ENCODE peak calls at places on chromosomes 11 and 22, in eight cellular contexts. One of them, this sample, is unnamed.

GRCh38 chr22:40407831-40408717 is 37.7 kb downstream of the SGSM3 start:
- DNase-seq in cardiac muscle cell: no peak
- DNase-seq in non-pigmented ciliary epithelial cell: no peak
- DNase-seq in NCI-H2081 treated with DMSO at 0.1 percent for 48 hours: no peak
- DNase-seq in IMR-90: no peak
- DNase-seq in stimulated activated CD4-positive, alpha-beta T cell treated with anti-CD3 and anti-CD28 coated beads, TNF-alpha, amount 100 ng/mL, for 1 hour: no peak
- DNase-seq in T47D: no peak
- DNase-seq in NCI-H1694: no peak
- DNase-seq in this sample: no peak

GRCh38 chr22:39251762-39252460 is 7.1 kb upstream of the PDGFB start:
- DNase-seq in NCI-H1694: no peak
- DNase-seq in T47D: peak; percentile 66
- DNase-seq in IMR-90: no peak
- DNase-seq in cardiac muscle cell: no peak
- DNase-seq in stimulated activated CD4-positive, alpha-beta T cell treated with anti-CD3 and anti-CD28 coated beads, TNF-alpha, amount 100 ng/mL, for 1 hour: no peak
- DNase-seq in NCI-H2081 treated with DMSO at 0.1 percent for 48 hours: no peak
- DNase-seq in non-pigmented ciliary epithelial cell: no peak
- DNase-seq in this sample: no peak

GRCh38 chr11:29486301-29486700 is 530.5 kb downstream of the KCNA4 start:
- DNase-seq in NCI-H1694: no peak
- DNase-seq in IMR-90: no peak
- DNase-seq in stimulated activated CD4-positive, alpha-beta T cell treated with anti-CD3 and anti-CD28 coated beads, TNF-alpha, amount 100 ng/mL, for 1 hour: no peak
- DNase-seq in NCI-H2081 treated with DMSO at 0.1 percent for 48 hours: no peak
- DNase-seq in non-pigmented ciliary epithelial cell: no peak
- DNase-seq in T47D: no peak
- DNase-seq in cardiac muscle cell: no peak
- DNase-seq in this sample: no peak

GRCh38 chr11:104130161-104130560 is 33.8 kb downstream of the PDGFD start:
- DNase-seq in IMR-90: no peak
- DNase-seq in stimulated activated CD4-positive, alpha-beta T cell treated with anti-CD3 and anti-CD28 coated beads, TNF-alpha, amount 100 ng/mL, for 1 hour: no peak
- DNase-seq in T47D: peak; percentile 16
- DNase-seq in non-pigmented ciliary epithelial cell: no peak
- DNase-seq in NCI-H1694: no peak
- DNase-seq in cardiac muscle cell: no peak
- DNase-seq in NCI-H2081 treated with DMSO at 0.1 percent for 48 hours: no peak
- DNase-seq in this sample: no peak

GRCh38 chr22:36467946-36468345 is 13.5 kb downstream of the TXN2 start:
- DNase-seq in non-pigmented ciliary epithelial cell: peak; percentile 95
- DNase-seq in NCI-H1694: no peak
- DNase-seq in IMR-90: peak; percentile 97
- DNase-seq in stimulated activated CD4-positive, alpha-beta T cell treated with anti-CD3 and anti-CD28 coated beads, TNF-alpha, amount 100 ng/mL, for 1 hour: no peak
- DNase-seq in cardiac muscle cell: no peak
- DNase-seq in NCI-H2081 treated with DMSO at 0.1 percent for 48 hours: no peak
- DNase-seq in T47D: peak; percentile 46
- DNase-seq in this sample: no peak

GRCh38 chr11:55367674-55368073 is at the start of gene OR4A15:
- DNase-seq in cardiac muscle cell: no peak
- DNase-seq in T47D: no peak
- DNase-seq in non-pigmented ciliary epithelial cell: no peak
- DNase-seq in NCI-H2081 treated with DMSO at 0.1 percent for 48 hours: no peak
- DNase-seq in IMR-90: no peak
- DNase-seq in NCI-H1694: no peak
- DNase-seq in stimulated activated CD4-positive, alpha-beta T cell treated with anti-CD3 and anti-CD28 coated beads, TNF-alpha, amount 100 ng/mL, for 1 hour: no peak
- DNase-seq in this sample: no peak

GRCh38 chr11:43511959-43512358 is 153.2 kb downstream of the TTC17 start:
- DNase-seq in stimulated activated CD4-positive, alpha-beta T cell treated with anti-CD3 and anti-CD28 coated beads, TNF-alpha, amount 100 ng/mL, for 1 hour: no peak
- DNase-seq in NCI-H2081 treated with DMSO at 0.1 percent for 48 hours: no peak
- DNase-seq in cardiac muscle cell: no peak
- DNase-seq in T47D: no peak
- DNase-seq in IMR-90: no peak
- DNase-seq in non-pigmented ciliary epithelial cell: no peak
- DNase-seq in NCI-H1694: no peak
- DNase-seq in this sample: no peak

GRCh38 chr11:82080160-82080559 is 653.5 kb downstream of the FAM181B start:
- DNase-seq in T47D: peak; percentile 35
- DNase-seq in non-pigmented ciliary epithelial cell: peak; percentile 6
- DNase-seq in NCI-H1694: no peak
- DNase-seq in stimulated activated CD4-positive, alpha-beta T cell treated with anti-CD3 and anti-CD28 coated beads, TNF-alpha, amount 100 ng/mL, for 1 hour: no peak
- DNase-seq in NCI-H2081 treated with DMSO at 0.1 percent for 48 hours: no peak
- DNase-seq in cardiac muscle cell: no peak
- DNase-seq in IMR-90: peak; percentile 0
- DNase-seq in this sample: no peak

GRCh38 chr22:48444320-48445112 is 1383.2 kb downstream of the BRD1 start:
- DNase-seq in stimulated activated CD4-positive, alpha-beta T cell treated with anti-CD3 and anti-CD28 coated beads, TNF-alpha, amount 100 ng/mL, for 1 hour: no peak
- DNase-seq in IMR-90: no peak
- DNase-seq in NCI-H1694: no peak
- DNase-seq in T47D: no peak
- DNase-seq in non-pigmented ciliary epithelial cell: no peak
- DNase-seq in NCI-H2081 treated with DMSO at 0.1 percent for 48 hours: no peak
- DNase-seq in cardiac muscle cell: no peak
- DNase-seq in this sample: no peak

GRCh38 chr22:22619765-22620414 is 24.5 kb upstream of the GGTLC2 start:
- DNase-seq in NCI-H1694: no peak
- DNase-seq in NCI-H2081 treated with DMSO at 0.1 percent for 48 hours: no peak
- DNase-seq in IMR-90: no peak
- DNase-seq in cardiac muscle cell: no peak
- DNase-seq in stimulated activated CD4-positive, alpha-beta T cell treated with anti-CD3 and anti-CD28 coated beads, TNF-alpha, amount 100 ng/mL, for 1 hour: no peak
- DNase-seq in T47D: no peak
- DNase-seq in non-pigmented ciliary epithelial cell: no peak
- DNase-seq in this sample: no peak

GRCh38 chr22:46328066-46328465 is 7.4 kb upstream of the TRMU start:
- DNase-seq in NCI-H1694: no peak
- DNase-seq in stimulated activated CD4-positive, alpha-beta T cell treated with anti-CD3 and anti-CD28 coated beads, TNF-alpha, amount 100 ng/mL, for 1 hour: no peak
- DNase-seq in T47D: no peak
- DNase-seq in cardiac muscle cell: no peak
- DNase-seq in IMR-90: no peak
- DNase-seq in non-pigmented ciliary epithelial cell: no peak
- DNase-seq in NCI-H2081 treated with DMSO at 0.1 percent for 48 hours: no peak
- DNase-seq in this sample: no peak

GRCh38 chr11:3169952-3170755 is 5.0 kb upstream of the OSBPL5 start:
- DNase-seq in non-pigmented ciliary epithelial cell: no peak
- DNase-seq in IMR-90: peak; percentile 61
- DNase-seq in NCI-H1694: no peak
- DNase-seq in NCI-H2081 treated with DMSO at 0.1 percent for 48 hours: no peak
- DNase-seq in cardiac muscle cell: peak; percentile 56
- DNase-seq in stimulated activated CD4-positive, alpha-beta T cell treated with anti-CD3 and anti-CD28 coated beads, TNF-alpha, amount 100 ng/mL, for 1 hour: no peak
- DNase-seq in T47D: no peak
- DNase-seq in this sample: no peak

GRCh38 chr11:118953265-118953664 is 2.8 kb upstream of the UPK2 start:
- DNase-seq in IMR-90: peak; percentile 18
- DNase-seq in stimulated activated CD4-positive, alpha-beta T cell treated with anti-CD3 and anti-CD28 coated beads, TNF-alpha, amount 100 ng/mL, for 1 hour: no peak
- DNase-seq in non-pigmented ciliary epithelial cell: no peak
- DNase-seq in NCI-H2081 treated with DMSO at 0.1 percent for 48 hours: no peak
- DNase-seq in T47D: peak; percentile 68
- DNase-seq in cardiac muscle cell: no peak
- DNase-seq in NCI-H1694: peak; percentile 7
- DNase-seq in this sample: no peak